ENCODE peak calls at places on chromosomes 6 and 20, in four cellular contexts. X is uterus, Y is choroid plexus epithelial cell, O is left ventricle myocardium inferior. U is an unnamed sample.

GRCh38 chr6:156423075-156423474 is 354.1 kb upstream of the ARID1B start:
- DNase-seq in Y (peak), X (no peak), O (no peak), U (no peak)

GRCh38 chr6:22926613-22927348 is 357.4 kb downstream of the HDGFL1 start:
- DNase-seq in X (no peak), Y (no peak), O (no peak), U (no peak)

GRCh38 chr20:34452281-34452982 is 63.8 kb upstream of the DYNLRB1 start:
- DNase-seq in Y (no peak), O (no peak), X (no peak), U (no peak)

GRCh38 chr20:20850407-20850806 is 138.0 kb upstream of the RALGAPA2 start:
- DNase-seq in O (no peak), X (no peak), Y (no peak), U (no peak)

GRCh38 chr20:62696999-62697398 is 11.6 kb upstream of the NTSR1 start:
- DNase-seq in X (no peak), Y (no peak), O (no peak), U (no peak)

GRCh38 chr6:111830003-111830402 is 43.2 kb downstream of the FYN start:
- DNase-seq in O (no peak), Y (no peak), X (no peak), U (no peak)

GRCh38 chr6:6915813-6916547 is 191.8 kb upstream of the RREB1 start:
- DNase-seq in O (peak), X (peak), Y (peak), U (no peak)

GRCh38 chr6:41638801-41639555 is 710 bp downstream of the MDFI start:
- DNase-seq in O (no peak), X (no peak), Y (peak), U (no peak)

GRCh38 chr6:130625825-130626500 is 201.2 kb upstream of the SMLR1 start:
- DNase-seq in X (no peak), Y (peak), O (no peak), U (no peak)

GRCh38 chr20:19690462-19690861 is 67.6 kb upstream of the RIN2 start:
- DNase-seq in X (no peak), Y (no peak), O (no peak), U (no peak)

GRCh38 chr6:67663105-67663895 is 971.8 kb upstream of the ADGRB3 start:
- DNase-seq in Y (no peak), O (no peak), X (no peak), U (no peak)

GRCh38 chr20:47586648-47587306 is 85.1 kb downstream of the NCOA3 start:
- DNase-seq in Y (peak), X (no peak), O (no peak), U (no peak)

GRCh38 chr6:132964101-132964867 is 149.9 kb downstream of the RPS12 start:
- DNase-seq in X (no peak), Y (peak), O (no peak), U (no peak)

GRCh38 chr6:132961610-132962009 is 147.2 kb downstream of the RPS12 start:
- DNase-seq in X (no peak), O (no peak), Y (no peak), U (no peak)

GRCh38 chr6:132962936-132963579 is 148.7 kb downstream of the RPS12 start:
- DNase-seq in O (peak), X (peak), Y (peak), U (no peak)

GRCh38 chr6:132967871-132968270 is 153.5 kb downstream of the RPS12 start:
- DNase-seq in Y (no peak), O (no peak), X (no peak), U (no peak)

GRCh38 chr6:132964868-132965382 is 150.6 kb downstream of the RPS12 start:
- DNase-seq in Y (peak), O (no peak), X (no peak), U (no peak)
- TF ChIP-seq CTCF in Y (peak), O (no peak), X (no peak), U (no peak)

GRCh38 chr6:106530026-106530425 is 99.3 kb downstream of the RTN4IP1 start:
- DNase-seq in O (no peak), X (no peak), Y (no peak), U (no peak)

GRCh38 chr6:106535012-106535411 is 94.3 kb downstream of the RTN4IP1 start:
- DNase-seq in Y (no peak), X (no peak), O (no peak), U (no peak)

GRCh38 chr6:106534564-106534982 is 94.7 kb downstream of the RTN4IP1 start:
- DNase-seq in Y (no peak), X (no peak), O (no peak), U (no peak)

GRCh38 chr6:106530502-106530901 is 98.8 kb downstream of the RTN4IP1 start:
- DNase-seq in Y (no peak), O (no peak), X (no peak), U (no peak)

GRCh38 chr6:106533079-106533478 is 96.2 kb downstream of the RTN4IP1 start:
- DNase-seq in O (no peak), X (no peak), Y (no peak), U (no peak)
- H3K4me3 ChIP-seq in O (no peak), X (no peak), Y (no peak), U (no peak)

GRCh38 chr6:14885471-14885987 is 360.3 kb upstream of the JARID2 start:
- DNase-seq in Y (no peak), O (no peak), X (no peak), U (no peak)
- TF ChIP-seq CTCF in Y (no peak), O (no peak), X (no peak), U (no peak)

GRCh38 chr20:6123650-6124014 is 802 bp upstream of the FERMT1 start:
- DNase-seq in Y (no peak), O (no peak), X (no peak), U (no peak)
- H3K4me3 ChIP-seq in Y (peak), O (peak), X (peak), U (peak)

GRCh38 chr20:16864069-16864468 is 115.9 kb downstream of the OTOR start:
- DNase-seq in Y (no peak), O (no peak), X (no peak), U (no peak)

GRCh38 chr20:16860914-16861313 is 112.8 kb downstream of the OTOR start:
- DNase-seq in Y (no peak), X (no peak), O (no peak), U (no peak)

GRCh38 chr20:16863315-16863714 is 115.2 kb downstream of the OTOR start:
- DNase-seq in O (no peak), Y (no peak), X (no peak), U (no peak)

GRCh38 chr20:16865406-16865805 is 117.2 kb downstream of the OTOR start:
- DNase-seq in O (no peak), Y (no peak), X (no peak), U (no peak)

DNA sequence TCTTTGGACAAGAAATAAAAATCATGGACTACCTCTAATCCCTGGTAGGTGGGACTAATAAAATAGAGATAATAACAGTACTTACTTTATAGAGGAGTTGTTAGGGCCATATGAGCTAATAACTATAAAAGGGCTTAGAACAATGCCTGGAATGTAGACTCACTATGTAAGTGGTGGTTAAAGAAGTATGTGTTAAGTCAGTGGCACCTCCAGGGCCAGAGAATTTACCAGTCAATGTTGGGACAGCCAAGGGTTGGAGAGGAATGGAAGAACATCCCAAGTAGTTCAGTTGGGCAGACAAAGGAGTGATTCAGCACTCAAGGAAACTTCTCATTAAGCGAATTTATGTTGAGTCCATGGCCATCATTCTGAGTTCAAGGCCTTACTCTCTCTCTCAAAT is 116.8 kb downstream of the OTOR start:
- DNase-seq in O (no peak), Y (no peak), X (no peak), U (no peak)
- TF ChIP-seq CTCF in O (no peak), Y (no peak), X (no peak), U (no peak)

U was measured in esophagus squamous epithelium.